ENCODE peak calls at places on chromosome 2, in four cellular contexts. One of them, this sample, is unnamed.

GRCh38 chr2:39437522-39438296 is 624 bp upstream of the MAP4K3 start:
- DNase-seq in RWPE1: peak
- DNase-seq in brain microvascular endothelial cell: no peak
- DNase-seq in mesendoderm: no peak
- DNase-seq in this sample: no peak

GRCh38 chr2:67974564-67975430 is 88.0 kb downstream of the C1D start:
- DNase-seq in RWPE1: no peak
- DNase-seq in brain microvascular endothelial cell: no peak
- DNase-seq in mesendoderm: no peak
- DNase-seq in this sample: no peak

GRCh38 chr2:46717733-46718121 is 197.9 kb downstream of the MCFD2 start:
- DNase-seq in RWPE1: no peak
- DNase-seq in brain microvascular endothelial cell: no peak
- DNase-seq in mesendoderm: no peak
- DNase-seq in this sample: no peak

GRCh38 chr2:236840215-236840614 is 245.5 kb upstream of the COPS8 start:
- DNase-seq in RWPE1: no peak
- DNase-seq in brain microvascular endothelial cell: no peak
- DNase-seq in mesendoderm: no peak
- DNase-seq in this sample: no peak

GRCh38 chr2:24382363-24383021 is 22.2 kb upstream of the ITSN2 start:
- DNase-seq in RWPE1: peak
- DNase-seq in brain microvascular endothelial cell: peak
- DNase-seq in mesendoderm: peak
- DNase-seq in this sample: no peak

GRCh38 chr2:40130251-40130994 is 321.5 kb downstream of the SLC8A1 start:
- DNase-seq in RWPE1: no peak
- DNase-seq in brain microvascular endothelial cell: peak
- DNase-seq in mesendoderm: peak
- DNase-seq in this sample: no peak

GRCh38 chr2:85728883-85729824 is 24.6 kb upstream of the ATOH8 start:
- DNase-seq in RWPE1: peak
- DNase-seq in brain microvascular endothelial cell: peak
- DNase-seq in mesendoderm: peak
- DNase-seq in this sample: no peak

GRCh38 chr2:188326669-188327301 is 35.1 kb downstream of the GULP1 start:
- DNase-seq in RWPE1: no peak
- DNase-seq in brain microvascular endothelial cell: no peak
- DNase-seq in mesendoderm: no peak
- DNase-seq in this sample: no peak

GRCh38 chr2:134446431-134447091 is 192.7 kb downstream of the MGAT5 start:
- DNase-seq in RWPE1: peak
- DNase-seq in brain microvascular endothelial cell: no peak
- DNase-seq in mesendoderm: no peak
- DNase-seq in this sample: no peak

GRCh38 chr2:72993585-72994280 is 76.4 kb downstream of the EMX1 start:
- DNase-seq in RWPE1: no peak
- DNase-seq in brain microvascular endothelial cell: no peak
- DNase-seq in mesendoderm: no peak
- DNase-seq in this sample: no peak